ENCODE peak calls at places on chromosomes 11 and 22, in ten cellular contexts. One of them, this sample, is unnamed. For H3K36me3, the result is how much of the 10 kb centered on the place peaks cover.

GRCh38 chr22:37675930-37676571 is 615 bp downstream of the LGALS1 start:
- DNase-seq in BE2C: peak
- DNase-seq in stomach: no peak
- DNase-seq in mammary epithelial cell: no peak
- DNase-seq in psoas muscle: peak
- DNase-seq in hepatocyte: no peak
- DNase-seq in testis: peak
- DNase-seq in GM23338: peak
- DNase-seq in transverse colon: peak
- DNase-seq in fibroblast of lung: peak
- DNase-seq in this sample: peak

GRCh38 chr22:32080904-32081303 is 37.8 kb downstream of the SLC5A1 start:
- DNase-seq in stomach: peak
- DNase-seq in GM23338: peak
- DNase-seq in mammary epithelial cell: peak
- DNase-seq in fibroblast of lung: peak
- DNase-seq in transverse colon: peak
- DNase-seq in hepatocyte: peak
- DNase-seq in psoas muscle: no peak
- DNase-seq in testis: peak
- DNase-seq in BE2C: peak
- DNase-seq in this sample: peak

GRCh38 chr11:2591805-2592204 is 108.0 kb downstream of the KCNQ1OT1 start:
- DNase-seq in psoas muscle: peak
- DNase-seq in BE2C: no peak
- DNase-seq in transverse colon: no peak
- DNase-seq in testis: peak
- DNase-seq in stomach: no peak
- DNase-seq in hepatocyte: peak
- DNase-seq in GM23338: no peak
- DNase-seq in mammary epithelial cell: no peak
- DNase-seq in fibroblast of lung: no peak
- DNase-seq in this sample: no peak

GRCh38 chr11:3136542-3137455 is 28.3 kb downstream of the OSBPL5 start:
- DNase-seq in BE2C: no peak
- DNase-seq in fibroblast of lung: no peak
- DNase-seq in mammary epithelial cell: no peak
- DNase-seq in stomach: no peak
- DNase-seq in psoas muscle: peak
- DNase-seq in hepatocyte: no peak
- DNase-seq in transverse colon: no peak
- DNase-seq in GM23338: no peak
- DNase-seq in testis: no peak
- DNase-seq in this sample: no peak

GRCh38 chr11:62645660-62645933 is 816 bp downstream of the GANAB start:
- DNase-seq in mammary epithelial cell: no peak
- DNase-seq in transverse colon: no peak
- DNase-seq in hepatocyte: no peak
- DNase-seq in BE2C: no peak
- DNase-seq in stomach: no peak
- DNase-seq in psoas muscle: no peak
- DNase-seq in fibroblast of lung: no peak
- DNase-seq in GM23338: no peak
- DNase-seq in testis: no peak
- DNase-seq in this sample: no peak

GRCh38 chr11:48013269-48013901 is 33.0 kb downstream of the PTPRJ start:
- DNase-seq in testis: no peak
- DNase-seq in BE2C: no peak
- DNase-seq in mammary epithelial cell: no peak
- DNase-seq in GM23338: no peak
- DNase-seq in transverse colon: peak
- DNase-seq in fibroblast of lung: peak
- DNase-seq in psoas muscle: no peak
- DNase-seq in hepatocyte: peak
- DNase-seq in stomach: peak
- DNase-seq in this sample: peak

GRCh38 chr11:103897156-103897555 is 139.3 kb upstream of the DDI1 start:
- DNase-seq in mammary epithelial cell: no peak
- DNase-seq in GM23338: no peak
- DNase-seq in transverse colon: no peak
- DNase-seq in fibroblast of lung: no peak
- DNase-seq in hepatocyte: no peak
- DNase-seq in psoas muscle: no peak
- DNase-seq in testis: no peak
- DNase-seq in stomach: no peak
- DNase-seq in BE2C: no peak
- DNase-seq in this sample: no peak

GRCh38 chr22:40238425-40239344 is 61.0 kb downstream of the TNRC6B start:
- DNase-seq in GM23338: peak
- DNase-seq in fibroblast of lung: peak
- DNase-seq in psoas muscle: peak
- DNase-seq in hepatocyte: no peak
- DNase-seq in stomach: peak
- DNase-seq in transverse colon: no peak
- DNase-seq in testis: no peak
- DNase-seq in mammary epithelial cell: peak
- DNase-seq in BE2C: no peak
- DNase-seq in this sample: no peak

GRCh38 chr22:49046546-49047305 is 780.9 kb downstream of the BRD1 start:
- DNase-seq in psoas muscle: no peak
- DNase-seq in BE2C: no peak
- DNase-seq in GM23338: no peak
- DNase-seq in fibroblast of lung: no peak
- DNase-seq in transverse colon: no peak
- DNase-seq in stomach: no peak
- DNase-seq in hepatocyte: peak
- DNase-seq in mammary epithelial cell: no peak
- DNase-seq in testis: peak
- DNase-seq in this sample: peak

GRCh38 chr11:14124345-14124744 is 161.8 kb downstream of the SPON1 start:
- DNase-seq in GM23338: no peak
- DNase-seq in transverse colon: no peak
- DNase-seq in hepatocyte: no peak
- DNase-seq in BE2C: no peak
- DNase-seq in fibroblast of lung: no peak
- DNase-seq in testis: no peak
- DNase-seq in psoas muscle: no peak
- DNase-seq in stomach: no peak
- DNase-seq in mammary epithelial cell: peak
- DNase-seq in this sample: no peak

DNA sequence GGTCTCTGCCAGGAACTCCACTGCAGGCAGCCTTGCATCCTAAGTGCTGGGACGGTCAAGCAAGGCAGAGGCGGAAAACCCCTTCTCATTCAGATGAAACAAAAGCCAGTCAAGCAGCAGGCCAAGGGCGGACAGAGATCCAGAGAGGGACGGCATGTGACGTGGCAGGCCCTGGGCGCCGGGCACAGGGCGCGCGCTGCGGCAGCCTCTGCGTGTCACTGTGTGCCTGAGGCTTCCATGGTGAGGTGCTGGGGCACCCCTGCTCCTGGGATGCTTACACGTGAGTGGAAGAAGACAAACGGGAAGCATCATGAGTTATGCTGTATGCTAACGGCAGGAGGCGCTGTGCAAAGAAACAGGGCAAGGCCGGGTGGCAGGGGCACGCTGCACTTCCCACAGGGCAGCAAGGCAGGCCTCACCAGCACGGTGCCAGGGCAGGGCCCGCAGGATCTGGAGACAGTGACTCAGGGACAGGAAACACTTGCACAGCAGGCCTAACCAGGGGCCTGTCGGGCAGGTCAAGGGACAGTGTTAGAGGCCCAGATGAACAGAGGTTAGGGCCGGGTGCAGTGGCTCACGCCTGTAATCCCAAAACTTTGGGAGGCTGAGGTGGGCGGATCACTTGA is 6.1 kb downstream of the TOLLIP start:
- DNase-seq in transverse colon: peak
- DNase-seq in stomach: peak
- DNase-seq in GM23338: peak
- DNase-seq in mammary epithelial cell: peak
- DNase-seq in fibroblast of lung: peak
- DNase-seq in hepatocyte: peak
- DNase-seq in BE2C: no peak
- DNase-seq in testis: no peak
- DNase-seq in psoas muscle: no peak
- DNase-seq in this sample: no peak
- TF ChIP-seq CTCF in transverse colon: peak
- TF ChIP-seq CTCF in stomach: no peak
- TF ChIP-seq CTCF in GM23338: peak
- TF ChIP-seq CTCF in mammary epithelial cell: peak
- TF ChIP-seq CTCF in fibroblast of lung: no peak
- TF ChIP-seq CTCF in hepatocyte: peak
- TF ChIP-seq CTCF in BE2C: peak
- TF ChIP-seq CTCF in testis: peak
- TF ChIP-seq CTCF in psoas muscle: no peak
- TF ChIP-seq CTCF in this sample: no peak

GRCh38 chr22:24358105-24358836 is 69.1 kb upstream of the ADORA2A start:
- DNase-seq in BE2C: no peak
- DNase-seq in testis: no peak
- DNase-seq in psoas muscle: no peak
- DNase-seq in mammary epithelial cell: no peak
- DNase-seq in fibroblast of lung: no peak
- DNase-seq in hepatocyte: no peak
- DNase-seq in GM23338: no peak
- DNase-seq in stomach: no peak
- DNase-seq in transverse colon: no peak
- DNase-seq in this sample: no peak
- H3K36me3 ChIP-seq in BE2C: under half
- H3K36me3 ChIP-seq in testis: under half
- H3K36me3 ChIP-seq in psoas muscle: half or more
- H3K36me3 ChIP-seq in mammary epithelial cell: under half
- H3K36me3 ChIP-seq in fibroblast of lung: under half
- H3K36me3 ChIP-seq in hepatocyte: under half
- H3K36me3 ChIP-seq in GM23338: under half
- H3K36me3 ChIP-seq in stomach: half or more
- H3K36me3 ChIP-seq in transverse colon: under half
- H3K36me3 ChIP-seq in this sample: under half

GRCh38 chr22:19665784-19666662 is 48.3 kb upstream of the SEPTIN5 start:
- DNase-seq in testis: no peak
- DNase-seq in GM23338: no peak
- DNase-seq in fibroblast of lung: no peak
- DNase-seq in mammary epithelial cell: no peak
- DNase-seq in BE2C: no peak
- DNase-seq in stomach: no peak
- DNase-seq in psoas muscle: no peak
- DNase-seq in hepatocyte: no peak
- DNase-seq in transverse colon: no peak
- DNase-seq in this sample: no peak

GRCh38 chr22:19664951-19665783 is 49.1 kb upstream of the SEPTIN5 start:
- DNase-seq in fibroblast of lung: no peak
- DNase-seq in psoas muscle: no peak
- DNase-seq in testis: no peak
- DNase-seq in mammary epithelial cell: no peak
- DNase-seq in hepatocyte: no peak
- DNase-seq in GM23338: no peak
- DNase-seq in transverse colon: no peak
- DNase-seq in BE2C: no peak
- DNase-seq in stomach: no peak
- DNase-seq in this sample: no peak

GRCh38 chr22:19667872-19668740 is 46.2 kb upstream of the SEPTIN5 start:
- DNase-seq in mammary epithelial cell: no peak
- DNase-seq in testis: no peak
- DNase-seq in BE2C: no peak
- DNase-seq in transverse colon: no peak
- DNase-seq in stomach: no peak
- DNase-seq in GM23338: no peak
- DNase-seq in fibroblast of lung: no peak
- DNase-seq in hepatocyte: no peak
- DNase-seq in psoas muscle: no peak
- DNase-seq in this sample: no peak

GRCh38 chr22:19668748-19669147 is 45.6 kb upstream of the SEPTIN5 start:
- DNase-seq in GM23338: no peak
- DNase-seq in fibroblast of lung: no peak
- DNase-seq in BE2C: no peak
- DNase-seq in stomach: no peak
- DNase-seq in mammary epithelial cell: no peak
- DNase-seq in transverse colon: no peak
- DNase-seq in psoas muscle: no peak
- DNase-seq in testis: no peak
- DNase-seq in hepatocyte: no peak
- DNase-seq in this sample: no peak

DNA sequence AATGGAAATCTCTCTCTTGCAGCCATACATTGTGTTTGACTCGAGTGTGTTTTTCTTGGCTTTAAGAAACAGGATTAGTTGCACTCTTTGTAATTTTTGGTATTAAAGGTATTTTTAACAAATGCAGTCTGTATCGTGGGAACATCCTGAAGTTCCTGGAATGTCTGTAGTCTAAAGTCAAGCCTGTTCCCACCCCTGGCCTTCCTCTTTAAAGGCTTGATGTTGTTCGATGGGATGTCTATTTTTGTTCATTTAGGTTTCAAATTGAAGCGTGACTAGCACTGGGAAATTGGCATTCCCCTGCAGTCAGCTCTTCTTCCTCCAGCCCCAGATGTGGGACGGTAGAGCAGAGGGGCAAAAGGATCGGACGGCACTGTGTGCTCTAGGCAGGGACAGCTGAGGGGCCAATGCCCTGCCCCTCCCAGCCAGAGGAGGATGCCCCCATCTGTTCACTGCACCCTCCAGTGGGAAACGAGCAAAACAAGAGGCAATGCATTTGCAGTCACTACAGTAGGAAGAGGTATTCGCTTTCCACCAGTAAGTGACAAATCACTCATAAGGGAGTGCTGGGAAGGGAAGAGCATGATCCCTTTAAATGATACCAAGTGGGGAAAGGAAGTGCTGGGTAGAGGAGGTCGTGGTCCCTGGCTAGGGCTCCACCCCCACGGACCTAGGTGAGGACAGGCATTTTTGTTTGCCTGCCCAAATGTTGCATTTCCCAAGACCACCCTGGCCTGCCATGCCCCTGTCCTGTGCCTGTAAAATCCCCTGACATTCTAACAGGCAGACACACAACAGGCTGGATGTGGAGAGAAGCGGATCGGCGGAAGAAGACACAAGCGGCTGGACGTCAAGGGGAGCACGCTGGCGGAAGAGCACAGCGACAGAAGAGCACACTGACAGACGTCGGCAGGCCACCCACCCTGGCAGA is 47.4 kb upstream of the SEPTIN5 start:
- DNase-seq in BE2C: no peak
- DNase-seq in mammary epithelial cell: no peak
- DNase-seq in transverse colon: no peak
- DNase-seq in GM23338: no peak
- DNase-seq in testis: no peak
- DNase-seq in fibroblast of lung: peak
- DNase-seq in hepatocyte: no peak
- DNase-seq in psoas muscle: no peak
- DNase-seq in stomach: no peak
- DNase-seq in this sample: no peak
- TF ChIP-seq CTCF in BE2C: no peak
- TF ChIP-seq CTCF in mammary epithelial cell: no peak
- TF ChIP-seq CTCF in transverse colon: no peak
- TF ChIP-seq CTCF in GM23338: no peak
- TF ChIP-seq CTCF in testis: no peak
- TF ChIP-seq CTCF in fibroblast of lung: no peak
- TF ChIP-seq CTCF in hepatocyte: no peak
- TF ChIP-seq CTCF in psoas muscle: no peak
- TF ChIP-seq CTCF in stomach: no peak
- TF ChIP-seq CTCF in this sample: no peak

DNA sequence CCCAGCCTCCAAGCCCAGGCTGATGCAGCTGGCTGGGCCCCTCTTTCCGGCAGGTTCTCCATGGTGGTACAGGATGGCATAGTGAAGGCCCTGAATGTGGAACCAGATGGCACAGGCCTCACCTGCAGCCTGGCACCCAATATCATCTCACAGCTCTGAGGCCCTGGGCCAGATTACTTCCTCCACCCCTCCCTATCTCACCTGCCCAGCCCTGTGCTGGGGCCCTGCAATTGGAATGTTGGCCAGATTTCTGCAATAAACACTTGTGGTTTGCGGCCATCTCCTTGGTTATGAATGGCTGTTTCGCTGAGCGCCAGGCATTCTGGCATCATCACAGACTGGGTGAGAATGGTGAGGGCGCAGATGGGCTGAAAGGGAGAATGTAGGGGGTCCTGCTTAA is 3.6 kb downstream of the PRDX5 start:
- DNase-seq in BE2C: no peak
- DNase-seq in stomach: peak
- DNase-seq in mammary epithelial cell: peak
- DNase-seq in transverse colon: peak
- DNase-seq in GM23338: no peak
- DNase-seq in fibroblast of lung: peak
- DNase-seq in testis: no peak
- DNase-seq in hepatocyte: peak
- DNase-seq in psoas muscle: no peak
- DNase-seq in this sample: peak
- H3K36me3 ChIP-seq in BE2C: under half
- H3K36me3 ChIP-seq in stomach: under half
- H3K36me3 ChIP-seq in mammary epithelial cell: under half
- H3K36me3 ChIP-seq in transverse colon: under half
- H3K36me3 ChIP-seq in GM23338: under half
- H3K36me3 ChIP-seq in fibroblast of lung: under half
- H3K36me3 ChIP-seq in testis: under half
- H3K36me3 ChIP-seq in hepatocyte: under half
- H3K36me3 ChIP-seq in psoas muscle: under half
- H3K36me3 ChIP-seq in this sample: under half

This sample was measured in colonic mucosa.